ENCODE peak calls at places on chromosomes 6 and 20, in seven cellular contexts. One of them, this sample, is unnamed.

GRCh38 chr20:18985551-18985950 is 172.0 kb downstream of the SCP2D1 start:
- DNase-seq in NB4: no peak
- DNase-seq in WTC11: no peak
- DNase-seq in mesothelial cell of epicardium: no peak
- DNase-seq in adrenal gland: no peak
- DNase-seq in activated B cell treated with CpG ODN at 0.5 μM for 24 hours: no peak
- DNase-seq in BJ: no peak
- DNase-seq in this sample: no peak

GRCh38 chr6:135196739-135197510 is 15.8 kb downstream of the MYB start:
- DNase-seq in NB4: no peak
- DNase-seq in WTC11: no peak
- DNase-seq in mesothelial cell of epicardium: no peak
- DNase-seq in adrenal gland: no peak
- DNase-seq in activated B cell treated with CpG ODN at 0.5 μM for 24 hours: no peak
- DNase-seq in BJ: no peak
- DNase-seq in this sample: no peak

GRCh38 chr6:167141667-167142432 is 15.9 kb downstream of the GPR31 start:
- DNase-seq in NB4: peak
- DNase-seq in WTC11: peak
- DNase-seq in mesothelial cell of epicardium: peak
- DNase-seq in adrenal gland: peak
- DNase-seq in activated B cell treated with CpG ODN at 0.5 μM for 24 hours: peak
- DNase-seq in BJ: no peak
- DNase-seq in this sample: peak

GRCh38 chr6:106512048-106512957 is 117.0 kb downstream of the RTN4IP1 start:
- DNase-seq in NB4: peak
- DNase-seq in WTC11: peak
- DNase-seq in mesothelial cell of epicardium: no peak
- DNase-seq in adrenal gland: peak
- DNase-seq in activated B cell treated with CpG ODN at 0.5 μM for 24 hours: peak
- DNase-seq in BJ: no peak
- DNase-seq in this sample: peak

GRCh38 chr6:4902363-4902762 is 101.5 kb downstream of the RPP40 start:
- DNase-seq in NB4: peak
- DNase-seq in WTC11: no peak
- DNase-seq in mesothelial cell of epicardium: no peak
- DNase-seq in adrenal gland: no peak
- DNase-seq in activated B cell treated with CpG ODN at 0.5 μM for 24 hours: no peak
- DNase-seq in BJ: no peak
- DNase-seq in this sample: no peak

GRCh38 chr6:168261234-168261633 is 58.3 kb downstream of the DACT2 start:
- DNase-seq in NB4: no peak
- DNase-seq in WTC11: no peak
- DNase-seq in mesothelial cell of epicardium: no peak
- DNase-seq in adrenal gland: no peak
- DNase-seq in activated B cell treated with CpG ODN at 0.5 μM for 24 hours: no peak
- DNase-seq in BJ: no peak
- DNase-seq in this sample: no peak

GRCh38 chr6:85484941-85485340 is 35.1 kb downstream of the NT5E start:
- DNase-seq in NB4: no peak
- DNase-seq in WTC11: no peak
- DNase-seq in mesothelial cell of epicardium: no peak
- DNase-seq in adrenal gland: no peak
- DNase-seq in activated B cell treated with CpG ODN at 0.5 μM for 24 hours: no peak
- DNase-seq in BJ: no peak
- DNase-seq in this sample: no peak

GRCh38 chr6:134674562-134674961 is 275.3 kb downstream of the ALDH8A1 start:
- DNase-seq in NB4: no peak
- DNase-seq in WTC11: no peak
- DNase-seq in mesothelial cell of epicardium: no peak
- DNase-seq in adrenal gland: no peak
- DNase-seq in activated B cell treated with CpG ODN at 0.5 μM for 24 hours: no peak
- DNase-seq in BJ: no peak
- DNase-seq in this sample: no peak

GRCh38 chr6:40923326-40923725 is 115.7 kb downstream of the UNC5CL start:
- DNase-seq in NB4: no peak
- DNase-seq in WTC11: no peak
- DNase-seq in mesothelial cell of epicardium: no peak
- DNase-seq in adrenal gland: no peak
- DNase-seq in activated B cell treated with CpG ODN at 0.5 μM for 24 hours: no peak
- DNase-seq in BJ: no peak
- DNase-seq in this sample: no peak
- TF ChIP-seq CTCF in NB4: no peak
- TF ChIP-seq CTCF in WTC11: no peak
- TF ChIP-seq CTCF in mesothelial cell of epicardium: no peak
- TF ChIP-seq CTCF in adrenal gland: no peak
- TF ChIP-seq CTCF in activated B cell treated with CpG ODN at 0.5 μM for 24 hours: no peak
- TF ChIP-seq CTCF in BJ: no peak
- TF ChIP-seq CTCF in this sample: no peak

DNA sequence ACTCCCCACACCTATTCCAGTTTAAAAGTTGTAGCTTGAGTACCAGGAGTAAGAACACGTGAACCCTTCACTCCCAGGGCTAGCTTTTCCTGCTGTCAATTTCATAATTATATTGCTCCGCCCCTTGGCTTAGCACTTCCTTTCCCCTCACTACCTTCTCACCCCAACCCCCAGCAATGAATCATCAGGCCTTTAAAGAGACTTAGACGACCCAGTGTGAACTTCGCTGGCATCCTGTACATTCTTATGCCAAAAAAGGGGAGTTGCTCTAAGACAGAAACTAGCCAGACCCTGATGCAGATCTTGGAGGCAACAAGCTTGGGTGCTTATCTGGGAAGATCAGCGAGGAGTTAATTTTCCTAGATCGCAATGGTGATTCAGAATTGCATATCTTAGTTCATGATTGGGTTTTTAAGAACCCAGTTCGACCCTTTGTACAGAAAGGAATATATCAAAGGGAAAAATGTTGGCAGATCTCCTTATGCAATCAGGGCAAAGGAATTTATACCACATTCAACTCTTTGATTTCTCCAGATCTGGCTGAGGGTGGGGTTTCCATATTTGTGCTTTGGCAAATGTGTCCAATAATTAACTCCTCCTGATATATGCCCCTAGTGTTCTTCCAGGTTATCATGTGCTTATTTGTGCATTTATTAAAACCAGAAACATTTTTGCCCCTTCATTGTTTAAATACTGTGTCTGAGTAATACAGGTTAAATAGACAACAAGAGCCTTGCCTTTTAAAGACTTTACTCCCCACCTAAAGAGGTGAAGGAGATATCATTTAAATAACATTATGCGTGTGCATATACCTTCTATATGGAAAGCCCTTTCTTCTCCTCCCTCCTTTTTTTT is 8.1 kb upstream of the ATXN1 start:
- DNase-seq in NB4: peak
- DNase-seq in WTC11: no peak
- DNase-seq in mesothelial cell of epicardium: no peak
- DNase-seq in adrenal gland: peak
- DNase-seq in activated B cell treated with CpG ODN at 0.5 μM for 24 hours: no peak
- DNase-seq in BJ: peak
- DNase-seq in this sample: no peak
- TF ChIP-seq CTCF in NB4: no peak
- TF ChIP-seq CTCF in WTC11: no peak
- TF ChIP-seq CTCF in mesothelial cell of epicardium: no peak
- TF ChIP-seq CTCF in adrenal gland: no peak
- TF ChIP-seq CTCF in activated B cell treated with CpG ODN at 0.5 μM for 24 hours: no peak
- TF ChIP-seq CTCF in BJ: no peak
- TF ChIP-seq CTCF in this sample: no peak

DNA sequence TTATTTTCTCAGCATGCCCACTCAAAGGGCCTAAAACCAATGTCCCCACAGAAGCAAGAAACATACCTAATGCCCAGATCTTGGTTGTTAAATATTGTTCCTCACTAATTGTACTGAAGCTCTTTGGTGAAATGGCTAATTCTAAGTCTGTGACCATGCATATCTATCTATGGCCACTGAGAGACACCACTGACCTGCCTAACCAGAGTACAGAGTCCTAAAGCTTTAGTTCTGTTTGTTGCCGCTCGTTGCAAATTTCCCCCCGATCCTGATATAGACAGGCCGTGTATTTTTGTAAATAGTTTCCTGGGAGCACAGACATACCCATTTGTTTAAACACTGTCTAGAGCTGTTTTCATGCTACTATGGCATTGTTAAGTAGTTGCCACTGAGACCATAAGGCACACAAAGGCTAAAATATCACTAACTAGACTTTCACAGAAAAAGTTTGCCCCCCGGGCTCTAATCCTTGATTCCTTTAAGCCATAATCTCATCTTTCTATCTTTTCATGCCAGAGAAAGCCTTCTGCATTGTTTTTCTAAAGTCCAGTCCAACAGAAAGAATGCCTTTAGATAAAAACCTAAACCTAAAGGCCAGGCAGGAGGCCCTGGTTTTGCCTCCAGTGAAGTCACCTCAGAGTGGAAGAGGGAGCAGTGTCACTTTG is 48.7 kb downstream of the DNAAF9 start:
- DNase-seq in NB4: peak
- DNase-seq in WTC11: no peak
- DNase-seq in mesothelial cell of epicardium: no peak
- DNase-seq in adrenal gland: no peak
- DNase-seq in activated B cell treated with CpG ODN at 0.5 μM for 24 hours: no peak
- DNase-seq in BJ: no peak
- DNase-seq in this sample: no peak
- TF ChIP-seq CTCF in NB4: no peak
- TF ChIP-seq CTCF in WTC11: no peak
- TF ChIP-seq CTCF in mesothelial cell of epicardium: no peak
- TF ChIP-seq CTCF in adrenal gland: no peak
- TF ChIP-seq CTCF in activated B cell treated with CpG ODN at 0.5 μM for 24 hours: no peak
- TF ChIP-seq CTCF in BJ: no peak
- TF ChIP-seq CTCF in this sample: no peak

GRCh38 chr6:151154418-151154817 is 85.3 kb upstream of the AKAP12 start:
- DNase-seq in NB4: no peak
- DNase-seq in WTC11: no peak
- DNase-seq in mesothelial cell of epicardium: no peak
- DNase-seq in adrenal gland: peak
- DNase-seq in activated B cell treated with CpG ODN at 0.5 μM for 24 hours: no peak
- DNase-seq in BJ: no peak
- DNase-seq in this sample: no peak
- TF ChIP-seq CTCF in NB4: no peak
- TF ChIP-seq CTCF in WTC11: no peak
- TF ChIP-seq CTCF in mesothelial cell of epicardium: no peak
- TF ChIP-seq CTCF in adrenal gland: no peak
- TF ChIP-seq CTCF in activated B cell treated with CpG ODN at 0.5 μM for 24 hours: no peak
- TF ChIP-seq CTCF in BJ: no peak
- TF ChIP-seq CTCF in this sample: no peak

GRCh38 chr20:3674447-3674846 is 7.4 kb downstream of the ADAM33 start:
- DNase-seq in NB4: no peak
- DNase-seq in WTC11: no peak
- DNase-seq in mesothelial cell of epicardium: no peak
- DNase-seq in adrenal gland: no peak
- DNase-seq in activated B cell treated with CpG ODN at 0.5 μM for 24 hours: no peak
- DNase-seq in BJ: no peak
- DNase-seq in this sample: no peak

GRCh38 chr20:3670945-3671344 is 7.7 kb upstream of the GFRA4 start:
- DNase-seq in NB4: no peak
- DNase-seq in WTC11: no peak
- DNase-seq in mesothelial cell of epicardium: no peak
- DNase-seq in adrenal gland: no peak
- DNase-seq in activated B cell treated with CpG ODN at 0.5 μM for 24 hours: no peak
- DNase-seq in BJ: no peak
- DNase-seq in this sample: no peak

GRCh38 chr20:3673551-3674070 is 8.2 kb downstream of the ADAM33 start:
- DNase-seq in NB4: no peak
- DNase-seq in WTC11: no peak
- DNase-seq in mesothelial cell of epicardium: no peak
- DNase-seq in adrenal gland: no peak
- DNase-seq in activated B cell treated with CpG ODN at 0.5 μM for 24 hours: no peak
- DNase-seq in BJ: no peak
- DNase-seq in this sample: no peak

GRCh38 chr20:3671986-3672863 is 9.0 kb upstream of the GFRA4 start:
- DNase-seq in NB4: no peak
- DNase-seq in WTC11: peak
- DNase-seq in mesothelial cell of epicardium: no peak
- DNase-seq in adrenal gland: no peak
- DNase-seq in activated B cell treated with CpG ODN at 0.5 μM for 24 hours: no peak
- DNase-seq in BJ: no peak
- DNase-seq in this sample: no peak

DNA sequence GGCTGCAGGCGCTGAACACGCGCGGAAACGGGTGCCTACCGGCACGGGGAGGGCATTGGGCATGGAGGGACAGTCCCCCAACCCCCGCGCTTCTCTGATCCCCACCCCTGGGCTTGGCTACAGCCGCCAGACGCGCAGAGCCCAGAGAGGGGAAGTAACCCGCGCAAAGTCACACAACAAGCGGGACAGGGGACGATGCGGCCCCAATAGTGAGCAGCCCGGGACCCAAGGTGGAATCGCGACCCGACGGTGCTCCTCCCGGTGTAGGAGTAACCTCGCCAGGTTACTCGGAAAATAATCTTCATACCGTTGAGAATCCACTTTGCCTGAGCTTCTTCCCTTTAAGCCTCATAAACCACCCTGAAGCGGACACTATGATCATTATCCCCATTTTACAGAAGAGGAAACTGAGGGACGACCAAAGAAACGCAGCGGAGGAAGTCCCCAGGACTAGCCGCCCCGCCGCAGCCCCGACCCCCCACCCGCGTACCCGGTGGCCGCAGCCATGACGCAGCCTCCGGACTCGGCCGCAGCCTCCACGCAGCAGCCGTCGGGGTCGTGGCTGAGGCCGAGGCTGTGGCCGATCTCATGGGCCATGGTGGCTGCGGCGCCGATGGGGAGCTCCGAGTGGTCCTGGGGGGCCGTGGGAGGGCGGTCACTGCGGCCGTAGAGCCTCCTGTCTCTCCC is 8.8 kb downstream of the ADAM33 start:
- DNase-seq in NB4: no peak
- DNase-seq in WTC11: peak
- DNase-seq in mesothelial cell of epicardium: no peak
- DNase-seq in adrenal gland: no peak
- DNase-seq in activated B cell treated with CpG ODN at 0.5 μM for 24 hours: no peak
- DNase-seq in BJ: no peak
- DNase-seq in this sample: no peak
- TF ChIP-seq CTCF in NB4: no peak
- TF ChIP-seq CTCF in WTC11: no peak
- TF ChIP-seq CTCF in mesothelial cell of epicardium: no peak
- TF ChIP-seq CTCF in adrenal gland: no peak
- TF ChIP-seq CTCF in activated B cell treated with CpG ODN at 0.5 μM for 24 hours: no peak
- TF ChIP-seq CTCF in BJ: no peak
- TF ChIP-seq CTCF in this sample: no peak

DNA sequence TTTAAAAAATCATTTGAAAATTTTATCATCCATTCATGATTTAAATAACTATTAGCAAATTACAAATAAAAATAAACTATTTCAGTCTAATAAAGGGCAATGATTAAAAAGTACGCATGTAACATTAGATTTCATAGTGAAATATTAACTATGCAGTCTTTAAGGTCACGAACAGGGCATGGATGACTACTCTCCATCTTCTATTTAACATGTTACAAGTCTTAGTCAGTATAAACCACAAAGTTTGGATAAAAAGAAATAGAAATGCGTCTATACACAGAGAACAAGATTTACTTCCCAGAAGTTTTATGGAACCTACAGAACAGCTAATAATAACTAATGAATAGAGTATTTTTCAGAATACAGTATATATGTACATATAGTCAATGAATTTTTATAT is 1016.0 kb downstream of the EYS start:
- DNase-seq in NB4: no peak
- DNase-seq in WTC11: no peak
- DNase-seq in mesothelial cell of epicardium: no peak
- DNase-seq in adrenal gland: no peak
- DNase-seq in activated B cell treated with CpG ODN at 0.5 μM for 24 hours: no peak
- DNase-seq in BJ: no peak
- DNase-seq in this sample: no peak
- TF ChIP-seq CTCF in NB4: no peak
- TF ChIP-seq CTCF in WTC11: no peak
- TF ChIP-seq CTCF in mesothelial cell of epicardium: no peak
- TF ChIP-seq CTCF in adrenal gland: no peak
- TF ChIP-seq CTCF in activated B cell treated with CpG ODN at 0.5 μM for 24 hours: no peak
- TF ChIP-seq CTCF in BJ: no peak
- TF ChIP-seq CTCF in this sample: no peak

GRCh38 chr6:98586163-98586562 is 248.2 kb upstream of the POU3F2 start:
- DNase-seq in NB4: no peak
- DNase-seq in WTC11: peak
- DNase-seq in mesothelial cell of epicardium: no peak
- DNase-seq in adrenal gland: no peak
- DNase-seq in activated B cell treated with CpG ODN at 0.5 μM for 24 hours: no peak
- DNase-seq in BJ: no peak
- DNase-seq in this sample: no peak
- TF ChIP-seq CTCF in NB4: no peak
- TF ChIP-seq CTCF in WTC11: no peak
- TF ChIP-seq CTCF in mesothelial cell of epicardium: no peak
- TF ChIP-seq CTCF in adrenal gland: no peak
- TF ChIP-seq CTCF in activated B cell treated with CpG ODN at 0.5 μM for 24 hours: no peak
- TF ChIP-seq CTCF in BJ: no peak
- TF ChIP-seq CTCF in this sample: no peak